ENCODE peak calls at places on chromosomes 11 and 22, in six cellular contexts. D is ACHN, P is KBM-7, B is left ventricle myocardium inferior, G is SJSA1, X is progenitor cell of endocrine pancreas. M is an unnamed sample.

GRCh38 chr22:19974233-19974861 is 32.7 kb upstream of the TXNRD2 start:
- DNase-seq in G (peak), D (peak), X (peak), B (no peak), P (peak), M (no peak)

GRCh38 chr22:33116846-33117547 is 58.8 kb upstream of the SYN3 start:
- DNase-seq in G (no peak), P (no peak), B (no peak), X (no peak), D (no peak), M (no peak)

GRCh38 chr11:47464479-47464878 is 15.5 kb upstream of the RAPSN start:
- DNase-seq in G (no peak), X (no peak), D (no peak), B (no peak), P (no peak), M (no peak)

GRCh38 chr11:77113382-77114088 is 10.9 kb downstream of the OMP start:
- DNase-seq in B (no peak), G (no peak), D (peak), P (peak), X (no peak), M (no peak)

GRCh38 chr22:39574779-39575551 is 4.4 kb downstream of the CACNA1I start:
- DNase-seq in P (no peak), X (no peak), G (peak), B (no peak), D (peak), M (no peak)

GRCh38 chr11:65871811-65872548 is 620 bp downstream of the EFEMP2 start:
- DNase-seq in X (peak), D (peak), G (peak), P (no peak), B (peak), M (no peak)

GRCh38 chr22:19687561-19688300 is 26.6 kb upstream of the SEPTIN5 start:
- DNase-seq in B (no peak), D (no peak), X (no peak), G (no peak), P (no peak), M (no peak)

GRCh38 chr22:20520093-20520511 is 12.7 kb downstream of the MED15 start:
- DNase-seq in X (no peak), B (no peak), P (no peak), G (no peak), D (no peak), M (no peak)

GRCh38 chr22:28907311-28908008 is 24.1 kb downstream of the ZNRF3 start:
- DNase-seq in D (no peak), P (no peak), G (no peak), B (no peak), X (no peak), M (no peak)

GRCh38 chr11:15507592-15507991 is 392.9 kb downstream of the INSC start:
- DNase-seq in B (no peak), X (no peak), P (no peak), G (peak), D (no peak), M (no peak)

GRCh38 chr11:114091791-114092397 is 32.4 kb downstream of the ZBTB16 start:
- DNase-seq in X (peak), G (no peak), B (no peak), D (no peak), P (no peak), M (no peak)

GRCh38 chr11:47466201-47466600 is 17.3 kb upstream of the RAPSN start:
- DNase-seq in P (no peak), G (no peak), X (no peak), D (no peak), B (no peak), M (no peak)

GRCh38 chr11:62792193-62792575 is 378 bp upstream of the TMEM223 start:
- DNase-seq in X (no peak), D (no peak), B (peak), P (no peak), G (no peak), M (peak)

GRCh38 chr22:41522813-41523212 is 21.5 kb downstream of the POLR3H start:
- DNase-seq in G (no peak), B (no peak), X (no peak), D (no peak), P (no peak), M (no peak)

GRCh38 chr22:28940441-28940840 is 57.1 kb downstream of the ZNRF3 start:
- DNase-seq in X (no peak), P (no peak), B (no peak), G (no peak), D (no peak), M (no peak)

GRCh38 chr11:79931692-79932091 is 490.9 kb upstream of the TENM4 start:
- DNase-seq in D (no peak), B (no peak), X (no peak), G (no peak), P (no peak), M (no peak)

GRCh38 chr11:11157201-11157600 is 195.8 kb downstream of the CSNK2A3 start:
- DNase-seq in P (peak), B (no peak), D (peak), X (no peak), G (no peak), M (no peak)

GRCh38 chr22:43485717-43486116 is 73.9 kb downstream of the MPPED1 start:
- DNase-seq in X (no peak), P (no peak), G (no peak), D (no peak), B (no peak), M (no peak)

GRCh38 chr11:43278302-43278956 is 33.4 kb upstream of the API5 start:
- DNase-seq in D (no peak), X (no peak), G (peak), B (no peak), P (peak), M (no peak)

GRCh38 chr11:70727021-70727420 is 328.7 kb downstream of the CTTN start:
- DNase-seq in G (no peak), D (no peak), P (no peak), X (no peak), B (no peak), M (no peak)